ENCODE peak calls at places on chromosomes 7 and 10, in eight cellular contexts. One of them, this sample, is unnamed. For H3K27me3 and H3K36me3, the result is how much of the 10 kb centered on the place peaks cover.

GRCh38 chr10:28367865-28368541 is 65.1 kb upstream of the MPP7 start:
- DNase-seq in Panc1: no peak
- DNase-seq in adrenal gland: no peak
- DNase-seq in uterus: no peak
- DNase-seq in left ventricle myocardium inferior: peak
- DNase-seq in esophagus squamous epithelium: no peak
- DNase-seq in upper lobe of left lung: peak
- DNase-seq in tibial nerve: no peak
- DNase-seq in this sample: no peak

GRCh38 chr7:29292886-29293658 is 98.5 kb downstream of the CHN2 start:
- DNase-seq in Panc1: no peak
- DNase-seq in adrenal gland: no peak
- DNase-seq in uterus: no peak
- DNase-seq in left ventricle myocardium inferior: no peak
- DNase-seq in esophagus squamous epithelium: no peak
- DNase-seq in upper lobe of left lung: no peak
- DNase-seq in tibial nerve: no peak
- DNase-seq in this sample: no peak

GRCh38 chr10:96708456-96708855 is 11.9 kb downstream of the PIK3AP1 start:
- DNase-seq in Panc1: no peak
- DNase-seq in adrenal gland: peak
- DNase-seq in uterus: no peak
- DNase-seq in left ventricle myocardium inferior: no peak
- DNase-seq in esophagus squamous epithelium: no peak
- DNase-seq in upper lobe of left lung: no peak
- DNase-seq in tibial nerve: no peak
- DNase-seq in this sample: no peak

GRCh38 chr7:148356303-148356702 is 234.3 kb upstream of the C7orf33 start:
- DNase-seq in Panc1: no peak
- DNase-seq in adrenal gland: peak
- DNase-seq in uterus: no peak
- DNase-seq in left ventricle myocardium inferior: peak
- DNase-seq in esophagus squamous epithelium: no peak
- DNase-seq in upper lobe of left lung: no peak
- DNase-seq in tibial nerve: peak
- DNase-seq in this sample: no peak

GRCh38 chr7:114086491-114086905 is 167.7 kb upstream of the PPP1R3A start:
- DNase-seq in Panc1: no peak
- DNase-seq in adrenal gland: peak
- DNase-seq in uterus: peak
- DNase-seq in left ventricle myocardium inferior: peak
- DNase-seq in esophagus squamous epithelium: no peak
- DNase-seq in upper lobe of left lung: peak
- DNase-seq in tibial nerve: no peak
- DNase-seq in this sample: no peak

GRCh38 chr10:128130051-128130450 is 3.8 kb upstream of the MKI67 start:
- DNase-seq in Panc1: no peak
- DNase-seq in adrenal gland: no peak
- DNase-seq in uterus: no peak
- DNase-seq in left ventricle myocardium inferior: no peak
- DNase-seq in esophagus squamous epithelium: no peak
- DNase-seq in upper lobe of left lung: no peak
- DNase-seq in tibial nerve: no peak
- DNase-seq in this sample: no peak

GRCh38 chr7:2978403-2978802 is 65.3 kb downstream of the CARD11 start:
- DNase-seq in Panc1: no peak
- DNase-seq in adrenal gland: peak
- DNase-seq in uterus: no peak
- DNase-seq in left ventricle myocardium inferior: peak
- DNase-seq in esophagus squamous epithelium: no peak
- DNase-seq in upper lobe of left lung: peak
- DNase-seq in tibial nerve: peak
- DNase-seq in this sample: no peak

GRCh38 chr7:89223906-89224395 is 428.4 kb upstream of the TEX47 start:
- DNase-seq in Panc1: no peak
- DNase-seq in adrenal gland: no peak
- DNase-seq in uterus: no peak
- DNase-seq in left ventricle myocardium inferior: no peak
- DNase-seq in esophagus squamous epithelium: no peak
- DNase-seq in upper lobe of left lung: no peak
- DNase-seq in tibial nerve: no peak
- DNase-seq in this sample: no peak

GRCh38 chr10:42976353-42977031 is 100.4 kb upstream of the RET start:
- DNase-seq in Panc1: no peak
- DNase-seq in adrenal gland: no peak
- DNase-seq in uterus: peak
- DNase-seq in left ventricle myocardium inferior: no peak
- DNase-seq in esophagus squamous epithelium: no peak
- DNase-seq in upper lobe of left lung: peak
- DNase-seq in tibial nerve: no peak
- DNase-seq in this sample: no peak

GRCh38 chr7:77202544-77202976 is 2.9 kb upstream of the FGL2 start:
- DNase-seq in Panc1: no peak
- DNase-seq in adrenal gland: no peak
- DNase-seq in uterus: no peak
- DNase-seq in left ventricle myocardium inferior: no peak
- DNase-seq in esophagus squamous epithelium: no peak
- DNase-seq in upper lobe of left lung: no peak
- DNase-seq in tibial nerve: no peak
- DNase-seq in this sample: no peak

GRCh38 chr7:88757371-88757770 is 2.1 kb upstream of the ZNF804B start:
- DNase-seq in Panc1: no peak
- DNase-seq in adrenal gland: no peak
- DNase-seq in uterus: no peak
- DNase-seq in left ventricle myocardium inferior: no peak
- DNase-seq in esophagus squamous epithelium: no peak
- DNase-seq in upper lobe of left lung: no peak
- DNase-seq in tibial nerve: no peak
- DNase-seq in this sample: no peak

GRCh38 chr10:132974886-132975881 is 32.8 kb upstream of the CFAP46 start:
- DNase-seq in Panc1: no peak
- DNase-seq in adrenal gland: no peak
- DNase-seq in uterus: no peak
- DNase-seq in left ventricle myocardium inferior: peak
- DNase-seq in esophagus squamous epithelium: no peak
- DNase-seq in upper lobe of left lung: no peak
- DNase-seq in tibial nerve: no peak
- DNase-seq in this sample: no peak

GRCh38 chr7:80781146-80781545 is 137.7 kb downstream of the SEMA3C start:
- DNase-seq in Panc1: no peak
- DNase-seq in adrenal gland: no peak
- DNase-seq in uterus: no peak
- DNase-seq in left ventricle myocardium inferior: no peak
- DNase-seq in esophagus squamous epithelium: no peak
- DNase-seq in upper lobe of left lung: no peak
- DNase-seq in tibial nerve: no peak
- DNase-seq in this sample: no peak

GRCh38 chr7:2230882-2231281 is 1.9 kb downstream of the MAD1L1 start:
- DNase-seq in Panc1: no peak
- DNase-seq in adrenal gland: no peak
- DNase-seq in uterus: no peak
- DNase-seq in left ventricle myocardium inferior: no peak
- DNase-seq in esophagus squamous epithelium: no peak
- DNase-seq in upper lobe of left lung: no peak
- DNase-seq in tibial nerve: no peak
- DNase-seq in this sample: no peak

GRCh38 chr7:92461027-92462003 is 14.0 kb downstream of the GATAD1 start:
- DNase-seq in Panc1: peak
- DNase-seq in adrenal gland: peak
- DNase-seq in uterus: no peak
- DNase-seq in left ventricle myocardium inferior: no peak
- DNase-seq in esophagus squamous epithelium: no peak
- DNase-seq in upper lobe of left lung: peak
- DNase-seq in tibial nerve: no peak
- DNase-seq in this sample: no peak

GRCh38 chr7:151013728-151014497 is 10.4 kb downstream of the ATG9B start:
- DNase-seq in Panc1: no peak
- DNase-seq in adrenal gland: peak
- DNase-seq in uterus: peak
- DNase-seq in left ventricle myocardium inferior: peak
- DNase-seq in esophagus squamous epithelium: peak
- DNase-seq in upper lobe of left lung: peak
- DNase-seq in tibial nerve: peak
- DNase-seq in this sample: peak
- TF ChIP-seq CTCF in Panc1: no peak
- TF ChIP-seq CTCF in adrenal gland: no peak
- TF ChIP-seq CTCF in uterus: no peak
- TF ChIP-seq CTCF in left ventricle myocardium inferior: no peak
- TF ChIP-seq CTCF in esophagus squamous epithelium: no peak
- TF ChIP-seq CTCF in upper lobe of left lung: peak
- TF ChIP-seq CTCF in tibial nerve: no peak
- TF ChIP-seq CTCF in this sample: peak

DNA sequence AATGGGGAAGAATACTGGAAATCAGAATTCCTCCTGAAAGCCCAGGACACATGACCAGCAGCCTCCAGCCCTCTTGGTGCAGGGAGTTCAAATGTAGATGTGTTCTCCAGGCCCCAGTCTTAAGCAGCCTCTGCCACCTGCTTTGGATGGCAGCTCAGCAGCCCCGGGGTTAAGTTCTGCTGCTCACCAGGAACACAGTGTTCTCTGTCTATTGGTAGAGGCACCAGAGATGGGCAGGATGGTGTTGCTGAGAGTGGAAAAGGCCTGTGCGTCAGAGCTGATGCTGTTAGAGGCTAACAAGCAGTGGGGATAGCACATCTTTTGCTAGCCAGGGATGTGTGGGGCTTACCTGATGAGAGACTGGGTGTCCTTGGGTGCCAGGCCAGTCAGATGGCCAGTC is 56.8 kb downstream of the PAX2 start:
- DNase-seq in Panc1: no peak
- DNase-seq in adrenal gland: no peak
- DNase-seq in uterus: no peak
- DNase-seq in left ventricle myocardium inferior: no peak
- DNase-seq in esophagus squamous epithelium: no peak
- DNase-seq in upper lobe of left lung: no peak
- DNase-seq in tibial nerve: no peak
- DNase-seq in this sample: no peak
- H3K27me3 ChIP-seq in Panc1: under half
- H3K27me3 ChIP-seq in adrenal gland: under half
- H3K27me3 ChIP-seq in uterus: under half
- H3K27me3 ChIP-seq in left ventricle myocardium inferior: half or more
- H3K27me3 ChIP-seq in esophagus squamous epithelium: under half
- H3K27me3 ChIP-seq in upper lobe of left lung: under half
- H3K27me3 ChIP-seq in tibial nerve: half or more
- H3K27me3 ChIP-seq in this sample: under half

DNA sequence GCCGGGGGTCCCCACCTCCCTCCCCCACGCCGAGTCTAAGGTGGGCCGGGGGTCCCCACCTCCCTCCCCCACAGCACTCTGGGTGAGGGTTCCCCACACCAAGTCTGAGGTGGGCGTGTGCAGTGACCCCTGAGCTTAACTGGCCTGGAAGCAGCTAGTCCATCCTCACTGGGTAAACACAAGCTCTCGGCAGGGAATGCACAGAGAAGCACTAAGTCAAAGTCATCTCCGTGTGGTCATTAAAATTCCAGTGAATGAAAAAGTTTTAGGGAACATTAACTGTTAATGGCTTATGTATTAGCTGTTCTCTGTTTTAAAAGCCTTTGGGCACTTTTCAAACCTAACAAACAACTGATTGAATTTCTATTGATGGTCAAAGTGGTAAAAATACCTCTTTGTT is 43.7 kb upstream of the PRKAR1B start:
- DNase-seq in Panc1: no peak
- DNase-seq in adrenal gland: no peak
- DNase-seq in uterus: no peak
- DNase-seq in left ventricle myocardium inferior: no peak
- DNase-seq in esophagus squamous epithelium: no peak
- DNase-seq in upper lobe of left lung: no peak
- DNase-seq in tibial nerve: no peak
- DNase-seq in this sample: no peak
- H3K36me3 ChIP-seq in Panc1: under half
- H3K36me3 ChIP-seq in adrenal gland: under half
- H3K36me3 ChIP-seq in uterus: under half
- H3K36me3 ChIP-seq in left ventricle myocardium inferior: under half
- H3K36me3 ChIP-seq in esophagus squamous epithelium: half or more
- H3K36me3 ChIP-seq in upper lobe of left lung: under half
- H3K36me3 ChIP-seq in tibial nerve: under half
- H3K36me3 ChIP-seq in this sample: under half

GRCh38 chr7:151078233-151079040 is 2.2 kb downstream of the FASTK start:
- DNase-seq in Panc1: no peak
- DNase-seq in adrenal gland: no peak
- DNase-seq in uterus: no peak
- DNase-seq in left ventricle myocardium inferior: peak
- DNase-seq in esophagus squamous epithelium: no peak
- DNase-seq in upper lobe of left lung: no peak
- DNase-seq in tibial nerve: no peak
- DNase-seq in this sample: no peak

GRCh38 chr7:151075978-151076426 is 4.6 kb downstream of the FASTK start:
- DNase-seq in Panc1: no peak
- DNase-seq in adrenal gland: no peak
- DNase-seq in uterus: no peak
- DNase-seq in left ventricle myocardium inferior: no peak
- DNase-seq in esophagus squamous epithelium: no peak
- DNase-seq in upper lobe of left lung: no peak
- DNase-seq in tibial nerve: no peak
- DNase-seq in this sample: no peak

GRCh38 chr7:151077705-151078232 is 2.8 kb downstream of the FASTK start:
- DNase-seq in Panc1: no peak
- DNase-seq in adrenal gland: no peak
- DNase-seq in uterus: no peak
- DNase-seq in left ventricle myocardium inferior: no peak
- DNase-seq in esophagus squamous epithelium: no peak
- DNase-seq in upper lobe of left lung: no peak
- DNase-seq in tibial nerve: no peak
- DNase-seq in this sample: no peak

GRCh38 chr7:151075662-151075971 is 5.0 kb downstream of the FASTK start:
- DNase-seq in Panc1: no peak
- DNase-seq in adrenal gland: no peak
- DNase-seq in uterus: no peak
- DNase-seq in left ventricle myocardium inferior: no peak
- DNase-seq in esophagus squamous epithelium: no peak
- DNase-seq in upper lobe of left lung: no peak
- DNase-seq in tibial nerve: no peak
- DNase-seq in this sample: no peak

DNA sequence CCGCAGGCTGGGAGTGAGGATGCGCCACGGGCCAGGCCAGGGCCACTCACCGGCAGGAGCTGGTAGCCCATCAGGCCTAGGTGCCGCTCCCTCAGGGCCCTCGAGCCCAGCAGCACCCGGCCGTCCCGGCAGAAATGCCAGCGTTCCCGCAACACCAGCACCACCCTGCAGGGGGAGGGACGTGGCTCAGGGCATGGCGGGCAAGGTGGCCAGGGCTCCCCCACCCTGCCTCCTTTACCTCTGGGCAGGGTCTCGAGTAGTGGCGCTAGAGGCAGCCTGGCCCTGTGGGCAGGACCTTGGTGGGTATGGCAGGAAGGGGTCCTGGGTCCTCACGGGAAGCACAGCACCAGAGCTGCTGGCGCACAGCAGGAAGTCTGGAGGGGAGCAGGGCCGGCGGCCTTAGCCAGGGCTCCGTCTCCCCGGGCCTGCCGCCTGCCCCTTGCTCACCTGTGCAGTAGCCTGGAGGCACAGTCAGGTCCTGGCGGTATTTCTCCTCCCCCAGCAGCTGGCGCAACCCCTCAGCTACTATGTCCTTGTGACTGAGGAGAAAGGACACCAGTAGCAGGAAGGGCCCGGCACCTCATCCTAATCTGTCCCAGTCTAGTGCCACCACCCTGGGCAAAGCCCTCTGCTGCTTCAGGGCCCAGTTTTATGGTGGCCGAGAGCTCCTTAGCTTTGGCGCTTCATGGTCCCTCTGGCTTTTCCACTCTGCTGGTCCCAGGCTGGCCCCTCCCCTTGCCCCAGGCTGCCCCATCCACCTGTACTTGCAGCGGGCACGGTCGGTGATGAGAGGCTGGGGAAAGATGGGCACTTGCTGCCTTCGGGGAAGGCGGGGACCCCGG is 3.5 kb downstream of the FASTK start:
- DNase-seq in Panc1: no peak
- DNase-seq in adrenal gland: no peak
- DNase-seq in uterus: no peak
- DNase-seq in left ventricle myocardium inferior: no peak
- DNase-seq in esophagus squamous epithelium: no peak
- DNase-seq in upper lobe of left lung: no peak
- DNase-seq in tibial nerve: no peak
- DNase-seq in this sample: no peak
- TF ChIP-seq CTCF in Panc1: no peak
- TF ChIP-seq CTCF in adrenal gland: peak
- TF ChIP-seq CTCF in uterus: no peak
- TF ChIP-seq CTCF in left ventricle myocardium inferior: peak
- TF ChIP-seq CTCF in esophagus squamous epithelium: no peak
- TF ChIP-seq CTCF in upper lobe of left lung: peak
- TF ChIP-seq CTCF in tibial nerve: no peak
- TF ChIP-seq CTCF in this sample: peak